ENCODE peak calls at places on chromosomes 3 and 15, in four cellular contexts. One of them, this sample, is unnamed. For H3K27me3, the result is how much of the 10 kb centered on the place peaks cover.

GRCh38 chr3:124669470-124669869 is 60.8 kb upstream of the UMPS start:
- DNase-seq in astrocyte: peak
- DNase-seq in sigmoid colon: no peak
- DNase-seq in CD8-positive, alpha-beta T cell: no peak
- DNase-seq in this sample: no peak

GRCh38 chr15:89776274-89777072 is at the start of gene MESP2:
- DNase-seq in astrocyte: peak
- DNase-seq in sigmoid colon: peak
- DNase-seq in CD8-positive, alpha-beta T cell: no peak
- DNase-seq in this sample: peak

GRCh38 chr3:177452487-177452886 is 255.2 kb upstream of the TBL1XR1 start:
- DNase-seq in astrocyte: peak
- DNase-seq in sigmoid colon: no peak
- DNase-seq in CD8-positive, alpha-beta T cell: no peak
- DNase-seq in this sample: no peak

GRCh38 chr3:93988283-93988682 is 8.3 kb downstream of the ARL13B start:
- DNase-seq in astrocyte: peak
- DNase-seq in sigmoid colon: no peak
- DNase-seq in CD8-positive, alpha-beta T cell: no peak
- DNase-seq in this sample: no peak

GRCh38 chr3:128619146-128619890 is 31.3 kb downstream of the RPN1 start:
- DNase-seq in astrocyte: peak
- DNase-seq in sigmoid colon: no peak
- DNase-seq in CD8-positive, alpha-beta T cell: no peak
- DNase-seq in this sample: no peak

GRCh38 chr15:27256446-27256845 is 285.5 kb downstream of the GABRG3 start:
- DNase-seq in astrocyte: no peak
- DNase-seq in sigmoid colon: no peak
- DNase-seq in CD8-positive, alpha-beta T cell: no peak
- DNase-seq in this sample: no peak

GRCh38 chr15:56619881-56620280 is 113.4 kb downstream of the ZNF280D start:
- DNase-seq in astrocyte: no peak
- DNase-seq in sigmoid colon: no peak
- DNase-seq in CD8-positive, alpha-beta T cell: no peak
- DNase-seq in this sample: no peak

GRCh38 chr3:135106445-135106844 is 311.4 kb downstream of the EPHB1 start:
- DNase-seq in astrocyte: peak
- DNase-seq in sigmoid colon: no peak
- DNase-seq in CD8-positive, alpha-beta T cell: no peak
- DNase-seq in this sample: no peak

GRCh38 chr3:18189651-18190050 is 235.5 kb downstream of the SATB1 start:
- DNase-seq in astrocyte: peak
- DNase-seq in sigmoid colon: no peak
- DNase-seq in CD8-positive, alpha-beta T cell: no peak
- DNase-seq in this sample: no peak

GRCh38 chr3:45477026-45477725 is 88.8 kb downstream of the LARS2 start:
- DNase-seq in astrocyte: peak
- DNase-seq in sigmoid colon: no peak
- DNase-seq in CD8-positive, alpha-beta T cell: no peak
- DNase-seq in this sample: no peak

GRCh38 chr3:108322352-108322751 is 26.0 kb downstream of the HHLA2 start:
- DNase-seq in astrocyte: no peak
- DNase-seq in sigmoid colon: no peak
- DNase-seq in CD8-positive, alpha-beta T cell: no peak
- DNase-seq in this sample: no peak
- TF ChIP-seq CTCF in astrocyte: no peak
- TF ChIP-seq CTCF in sigmoid colon: no peak
- TF ChIP-seq CTCF in CD8-positive, alpha-beta T cell: no peak
- TF ChIP-seq CTCF in this sample: peak

GRCh38 chr3:183330881-183331280 is 77.8 kb downstream of the B3GNT5 start:
- DNase-seq in astrocyte: no peak
- DNase-seq in sigmoid colon: no peak
- DNase-seq in CD8-positive, alpha-beta T cell: no peak
- DNase-seq in this sample: no peak
- H3K4me3 ChIP-seq in astrocyte: no peak
- H3K4me3 ChIP-seq in sigmoid colon: no peak
- H3K4me3 ChIP-seq in CD8-positive, alpha-beta T cell: no peak
- H3K4me3 ChIP-seq in this sample: no peak

GRCh38 chr15:88262064-88262463 is 5.5 kb upstream of the NTRK3 start:
- DNase-seq in astrocyte: no peak
- DNase-seq in sigmoid colon: no peak
- DNase-seq in CD8-positive, alpha-beta T cell: no peak
- DNase-seq in this sample: no peak
- H3K27me3 ChIP-seq in astrocyte: under half
- H3K27me3 ChIP-seq in sigmoid colon: under half
- H3K27me3 ChIP-seq in CD8-positive, alpha-beta T cell: under half
- H3K27me3 ChIP-seq in this sample: under half

GRCh38 chr3:187587012-187587544 is 83.1 kb downstream of the SST start:
- DNase-seq in astrocyte: no peak
- DNase-seq in sigmoid colon: no peak
- DNase-seq in CD8-positive, alpha-beta T cell: no peak
- DNase-seq in this sample: no peak
- TF ChIP-seq CTCF in astrocyte: no peak
- TF ChIP-seq CTCF in sigmoid colon: no peak
- TF ChIP-seq CTCF in CD8-positive, alpha-beta T cell: no peak
- TF ChIP-seq CTCF in this sample: no peak

GRCh38 chr3:48560648-48561018 is 2.9 kb downstream of the UCN2 start:
- DNase-seq in astrocyte: no peak
- DNase-seq in sigmoid colon: peak
- DNase-seq in CD8-positive, alpha-beta T cell: no peak
- DNase-seq in this sample: no peak
- H3K4me3 ChIP-seq in astrocyte: peak
- H3K4me3 ChIP-seq in sigmoid colon: peak
- H3K4me3 ChIP-seq in CD8-positive, alpha-beta T cell: no peak
- H3K4me3 ChIP-seq in this sample: no peak

GRCh38 chr3:122546151-122546550 is 17.9 kb downstream of the PARP9 start:
- DNase-seq in astrocyte: no peak
- DNase-seq in sigmoid colon: no peak
- DNase-seq in CD8-positive, alpha-beta T cell: no peak
- DNase-seq in this sample: no peak
- H3K27me3 ChIP-seq in astrocyte: under half
- H3K27me3 ChIP-seq in sigmoid colon: under half
- H3K27me3 ChIP-seq in CD8-positive, alpha-beta T cell: under half
- H3K27me3 ChIP-seq in this sample: under half

DNA sequence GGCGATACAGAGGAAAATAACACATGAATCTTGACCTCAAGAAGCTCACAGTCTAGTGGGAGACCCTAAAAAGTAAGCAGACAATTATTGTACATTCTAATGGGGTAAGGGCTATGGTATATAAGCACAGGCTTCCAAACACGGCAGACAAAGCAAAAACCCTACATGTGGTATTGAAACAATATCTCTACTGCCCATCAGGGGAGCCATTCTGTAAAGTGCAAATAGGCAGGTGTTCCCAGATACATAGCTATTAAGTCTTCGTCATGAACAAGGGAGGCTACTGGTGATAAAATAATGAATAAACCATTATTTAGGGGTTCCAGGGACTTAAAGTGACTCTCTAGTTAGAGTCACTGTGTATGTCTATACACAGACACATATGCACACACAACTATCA is 38.6 kb upstream of the ASB14 start:
- DNase-seq in astrocyte: no peak
- DNase-seq in sigmoid colon: no peak
- DNase-seq in CD8-positive, alpha-beta T cell: no peak
- DNase-seq in this sample: no peak
- TF ChIP-seq CTCF in astrocyte: no peak
- TF ChIP-seq CTCF in sigmoid colon: no peak
- TF ChIP-seq CTCF in CD8-positive, alpha-beta T cell: no peak
- TF ChIP-seq CTCF in this sample: no peak